ENCODE peak calls at places on chromosomes 1 and 21, in seven cellular contexts. One of them, this sample, is unnamed.

GRCh38 chr1:14487671-14488070 is 110.8 kb upstream of the KAZN start:
- DNase-seq in trophoblast cell: peak
- DNase-seq in mesenchymal stem cell: no peak
- DNase-seq in H9: no peak
- DNase-seq in H1: no peak
- DNase-seq in neuronal stem cell: no peak
- DNase-seq in mesendoderm: no peak
- DNase-seq in this sample: no peak

GRCh38 chr1:24986372-24986979 is 56.4 kb upstream of the RUNX3 start:
- DNase-seq in mesenchymal stem cell: no peak
- DNase-seq in H1: no peak
- DNase-seq in H9: no peak
- DNase-seq in mesendoderm: no peak
- DNase-seq in trophoblast cell: no peak
- DNase-seq in neuronal stem cell: peak
- DNase-seq in this sample: no peak

GRCh38 chr1:162319510-162320160 is 57.0 kb downstream of the SPATA46 start:
- DNase-seq in trophoblast cell: no peak
- DNase-seq in H1: no peak
- DNase-seq in H9: no peak
- DNase-seq in mesendoderm: no peak
- DNase-seq in mesenchymal stem cell: no peak
- DNase-seq in neuronal stem cell: no peak
- DNase-seq in this sample: peak

GRCh38 chr21:26389971-26390641 is 183.0 kb downstream of the CYYR1 start:
- DNase-seq in mesenchymal stem cell: peak
- DNase-seq in mesendoderm: peak
- DNase-seq in H9: no peak
- DNase-seq in trophoblast cell: peak
- DNase-seq in neuronal stem cell: no peak
- DNase-seq in H1: no peak
- DNase-seq in this sample: peak

GRCh38 chr1:32361308-32361673 is 994 bp downstream of the FAM229A start:
- DNase-seq in trophoblast cell: no peak
- DNase-seq in H9: peak
- DNase-seq in mesenchymal stem cell: no peak
- DNase-seq in H1: no peak
- DNase-seq in neuronal stem cell: no peak
- DNase-seq in mesendoderm: peak
- DNase-seq in this sample: no peak

GRCh38 chr1:161993576-161993975 is 30.1 kb downstream of the OLFML2B start:
- DNase-seq in H9: no peak
- DNase-seq in mesenchymal stem cell: no peak
- DNase-seq in trophoblast cell: no peak
- DNase-seq in H1: no peak
- DNase-seq in mesendoderm: no peak
- DNase-seq in neuronal stem cell: no peak
- DNase-seq in this sample: no peak

GRCh38 chr21:42003051-42003461 is 7.1 kb downstream of the ZBTB21 start:
- DNase-seq in neuronal stem cell: no peak
- DNase-seq in trophoblast cell: peak
- DNase-seq in mesendoderm: no peak
- DNase-seq in mesenchymal stem cell: peak
- DNase-seq in H9: no peak
- DNase-seq in H1: no peak
- DNase-seq in this sample: peak

GRCh38 chr1:6098303-6099215 is 52.9 kb downstream of the KCNAB2 start:
- DNase-seq in H1: no peak
- DNase-seq in H9: no peak
- DNase-seq in mesenchymal stem cell: no peak
- DNase-seq in neuronal stem cell: no peak
- DNase-seq in trophoblast cell: no peak
- DNase-seq in mesendoderm: no peak
- DNase-seq in this sample: no peak

GRCh38 chr1:208475951-208476824 is 232.0 kb upstream of the PLXNA2 start:
- DNase-seq in mesenchymal stem cell: peak
- DNase-seq in trophoblast cell: no peak
- DNase-seq in H9: peak
- DNase-seq in neuronal stem cell: peak
- DNase-seq in H1: peak
- DNase-seq in mesendoderm: peak
- DNase-seq in this sample: no peak

GRCh38 chr1:147598631-147599361 is 57.5 kb downstream of the BCL9 start:
- DNase-seq in trophoblast cell: no peak
- DNase-seq in neuronal stem cell: peak
- DNase-seq in mesendoderm: no peak
- DNase-seq in mesenchymal stem cell: peak
- DNase-seq in H1: peak
- DNase-seq in H9: no peak
- DNase-seq in this sample: peak

GRCh38 chr1:168300626-168301025 is 19.9 kb downstream of the TBX19 start:
- DNase-seq in trophoblast cell: no peak
- DNase-seq in mesendoderm: peak
- DNase-seq in H1: no peak
- DNase-seq in neuronal stem cell: no peak
- DNase-seq in H9: no peak
- DNase-seq in mesenchymal stem cell: no peak
- DNase-seq in this sample: no peak

GRCh38 chr1:226349801-226350503 is 41.0 kb upstream of the LIN9 start:
- DNase-seq in H1: no peak
- DNase-seq in trophoblast cell: peak
- DNase-seq in mesenchymal stem cell: no peak
- DNase-seq in mesendoderm: no peak
- DNase-seq in neuronal stem cell: no peak
- DNase-seq in H9: no peak
- DNase-seq in this sample: no peak

GRCh38 chr1:11648732-11649158 is 5.5 kb downstream of the FBXO2 start:
- DNase-seq in mesenchymal stem cell: no peak
- DNase-seq in trophoblast cell: no peak
- DNase-seq in mesendoderm: peak
- DNase-seq in H9: peak
- DNase-seq in neuronal stem cell: no peak
- DNase-seq in H1: peak
- DNase-seq in this sample: no peak

GRCh38 chr1:33943978-33944377 is 80.1 kb downstream of the HMGB4 start:
- DNase-seq in H1: no peak
- DNase-seq in H9: no peak
- DNase-seq in trophoblast cell: no peak
- DNase-seq in mesendoderm: no peak
- DNase-seq in neuronal stem cell: no peak
- DNase-seq in mesenchymal stem cell: peak
- DNase-seq in this sample: peak

GRCh38 chr1:178031856-178032320 is 62.0 kb upstream of the RASAL2 start:
- DNase-seq in mesenchymal stem cell: peak
- DNase-seq in neuronal stem cell: peak
- DNase-seq in mesendoderm: peak
- DNase-seq in H1: peak
- DNase-seq in H9: peak
- DNase-seq in trophoblast cell: peak
- DNase-seq in this sample: peak

GRCh38 chr1:70714149-70714548 is 303.1 kb downstream of the CTH start:
- DNase-seq in H1: no peak
- DNase-seq in H9: peak
- DNase-seq in trophoblast cell: no peak
- DNase-seq in neuronal stem cell: no peak
- DNase-seq in mesendoderm: peak
- DNase-seq in mesenchymal stem cell: no peak
- DNase-seq in this sample: no peak

GRCh38 chr1:18927654-18928272 is 25.4 kb upstream of the ALDH4A1 start:
- DNase-seq in mesendoderm: no peak
- DNase-seq in H9: no peak
- DNase-seq in neuronal stem cell: no peak
- DNase-seq in mesenchymal stem cell: no peak
- DNase-seq in H1: no peak
- DNase-seq in trophoblast cell: no peak
- DNase-seq in this sample: peak

GRCh38 chr1:154788241-154788870 is 81.7 kb downstream of the KCNN3 start:
- DNase-seq in H9: no peak
- DNase-seq in mesenchymal stem cell: no peak
- DNase-seq in mesendoderm: no peak
- DNase-seq in H1: no peak
- DNase-seq in neuronal stem cell: no peak
- DNase-seq in trophoblast cell: no peak
- DNase-seq in this sample: no peak

GRCh38 chr1:198776602-198777029 is 137.8 kb downstream of the PTPRC start:
- DNase-seq in mesendoderm: peak
- DNase-seq in neuronal stem cell: no peak
- DNase-seq in trophoblast cell: peak
- DNase-seq in H1: no peak
- DNase-seq in mesenchymal stem cell: peak
- DNase-seq in H9: no peak
- DNase-seq in this sample: peak

GRCh38 chr21:37783016-37783415 is 133.2 kb downstream of the KCNJ6 start:
- DNase-seq in mesendoderm: no peak
- DNase-seq in H1: no peak
- DNase-seq in trophoblast cell: no peak
- DNase-seq in H9: no peak
- DNase-seq in mesenchymal stem cell: no peak
- DNase-seq in neuronal stem cell: no peak
- DNase-seq in this sample: peak

GRCh38 chr1:151144474-151145157 is 1.8 kb downstream of the SEMA6C start:
- DNase-seq in neuronal stem cell: no peak
- DNase-seq in mesendoderm: peak
- DNase-seq in H9: no peak
- DNase-seq in mesenchymal stem cell: no peak
- DNase-seq in H1: no peak
- DNase-seq in trophoblast cell: no peak
- DNase-seq in this sample: no peak

GRCh38 chr1:217332426-217333065 is 298.3 kb downstream of the GPATCH2 start:
- DNase-seq in mesenchymal stem cell: peak
- DNase-seq in H9: no peak
- DNase-seq in neuronal stem cell: no peak
- DNase-seq in trophoblast cell: no peak
- DNase-seq in H1: no peak
- DNase-seq in mesendoderm: peak
- DNase-seq in this sample: no peak

GRCh38 chr1:183139281-183139942 is 46.7 kb upstream of the LAMC2 start:
- DNase-seq in trophoblast cell: no peak
- DNase-seq in H9: no peak
- DNase-seq in neuronal stem cell: no peak
- DNase-seq in mesendoderm: no peak
- DNase-seq in H1: no peak
- DNase-seq in mesenchymal stem cell: peak
- DNase-seq in this sample: peak

GRCh38 chr1:219666242-219666641 is 53.3 kb upstream of the ZC3H11B start:
- DNase-seq in H9: no peak
- DNase-seq in mesendoderm: no peak
- DNase-seq in trophoblast cell: no peak
- DNase-seq in H1: no peak
- DNase-seq in mesenchymal stem cell: no peak
- DNase-seq in neuronal stem cell: no peak
- DNase-seq in this sample: peak

GRCh38 chr1:204369006-204369726 is 9.4 kb upstream of the PLEKHA6 start:
- DNase-seq in H1: no peak
- DNase-seq in neuronal stem cell: no peak
- DNase-seq in mesenchymal stem cell: no peak
- DNase-seq in H9: no peak
- DNase-seq in trophoblast cell: no peak
- DNase-seq in mesendoderm: no peak
- DNase-seq in this sample: no peak

GRCh38 chr1:59994302-59995198 is 68.0 kb upstream of the CYP2J2 start:
- DNase-seq in mesendoderm: no peak
- DNase-seq in trophoblast cell: peak
- DNase-seq in mesenchymal stem cell: peak
- DNase-seq in H9: no peak
- DNase-seq in neuronal stem cell: no peak
- DNase-seq in H1: no peak
- DNase-seq in this sample: no peak

GRCh38 chr1:59986736-59987310 is 60.2 kb upstream of the CYP2J2 start:
- DNase-seq in mesendoderm: no peak
- DNase-seq in H9: no peak
- DNase-seq in trophoblast cell: no peak
- DNase-seq in mesenchymal stem cell: no peak
- DNase-seq in H1: no peak
- DNase-seq in neuronal stem cell: no peak
- DNase-seq in this sample: no peak

GRCh38 chr1:59985901-59986735 is 59.5 kb upstream of the CYP2J2 start:
- DNase-seq in neuronal stem cell: no peak
- DNase-seq in H1: no peak
- DNase-seq in mesenchymal stem cell: no peak
- DNase-seq in H9: no peak
- DNase-seq in mesendoderm: peak
- DNase-seq in trophoblast cell: no peak
- DNase-seq in this sample: no peak

GRCh38 chr1:59992040-59992820 is 65.7 kb upstream of the CYP2J2 start:
- DNase-seq in trophoblast cell: peak
- DNase-seq in mesendoderm: no peak
- DNase-seq in H1: no peak
- DNase-seq in H9: no peak
- DNase-seq in mesenchymal stem cell: no peak
- DNase-seq in neuronal stem cell: no peak
- DNase-seq in this sample: no peak

GRCh38 chr1:59990470-59990869 is 63.9 kb upstream of the CYP2J2 start:
- DNase-seq in mesendoderm: no peak
- DNase-seq in H1: no peak
- DNase-seq in H9: no peak
- DNase-seq in trophoblast cell: peak
- DNase-seq in mesenchymal stem cell: no peak
- DNase-seq in neuronal stem cell: no peak
- DNase-seq in this sample: no peak
- H3K4ac ChIP-seq in mesendoderm: no peak
- H3K4ac ChIP-seq in H1: no peak
- H3K4ac ChIP-seq in H9: no peak
- H3K4ac ChIP-seq in trophoblast cell: no peak
- H3K4ac ChIP-seq in mesenchymal stem cell: no peak
- H3K4ac ChIP-seq in neuronal stem cell: no peak
- H3K4ac ChIP-seq in this sample: no peak

GRCh38 chr1:40266786-40267535 is 8.9 kb downstream of the ZMPSTE24 start:
- DNase-seq in mesenchymal stem cell: no peak
- DNase-seq in neuronal stem cell: no peak
- DNase-seq in H1: no peak
- DNase-seq in H9: no peak
- DNase-seq in trophoblast cell: no peak
- DNase-seq in mesendoderm: no peak
- DNase-seq in this sample: no peak
- H3K4ac ChIP-seq in mesenchymal stem cell: no peak
- H3K4ac ChIP-seq in neuronal stem cell: no peak
- H3K4ac ChIP-seq in H1: no peak
- H3K4ac ChIP-seq in H9: no peak
- H3K4ac ChIP-seq in trophoblast cell: no peak
- H3K4ac ChIP-seq in mesendoderm: no peak
- H3K4ac ChIP-seq in this sample: peak

DNA sequence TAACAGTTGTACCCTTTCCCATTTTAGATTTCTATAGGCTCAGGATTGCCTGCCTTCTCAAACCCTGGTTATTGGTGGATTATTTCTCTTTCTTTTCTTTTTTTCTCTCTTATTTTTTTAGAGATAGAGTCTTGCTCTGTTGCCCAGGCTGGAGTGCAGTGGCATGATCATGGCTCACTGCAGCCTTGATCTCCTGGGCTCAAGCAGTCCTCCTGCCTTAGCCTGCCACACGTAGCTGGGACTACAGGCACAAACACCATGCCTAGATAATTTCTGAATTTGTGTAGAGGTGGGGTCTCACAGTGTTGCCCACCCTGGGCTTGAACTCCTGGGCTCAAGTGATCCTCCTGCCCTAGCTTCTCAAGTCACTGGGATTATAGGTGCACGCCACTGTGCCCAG is 58.8 kb downstream of the UCK2 start:
- DNase-seq in H1: no peak
- DNase-seq in mesenchymal stem cell: no peak
- DNase-seq in neuronal stem cell: no peak
- DNase-seq in mesendoderm: no peak
- DNase-seq in H9: no peak
- DNase-seq in trophoblast cell: no peak
- DNase-seq in this sample: no peak
- H3K4ac ChIP-seq in H1: no peak
- H3K4ac ChIP-seq in mesenchymal stem cell: no peak
- H3K4ac ChIP-seq in neuronal stem cell: no peak
- H3K4ac ChIP-seq in mesendoderm: no peak
- H3K4ac ChIP-seq in H9: no peak
- H3K4ac ChIP-seq in trophoblast cell: peak
- H3K4ac ChIP-seq in this sample: no peak

GRCh38 chr1:101236546-101237228 is at the start of gene S1PR1:
- DNase-seq in H9: peak
- DNase-seq in mesendoderm: peak
- DNase-seq in neuronal stem cell: peak
- DNase-seq in trophoblast cell: no peak
- DNase-seq in mesenchymal stem cell: peak
- DNase-seq in H1: peak
- DNase-seq in this sample: peak
- H3K4ac ChIP-seq in H9: no peak
- H3K4ac ChIP-seq in mesendoderm: no peak
- H3K4ac ChIP-seq in neuronal stem cell: no peak
- H3K4ac ChIP-seq in trophoblast cell: no peak
- H3K4ac ChIP-seq in mesenchymal stem cell: no peak
- H3K4ac ChIP-seq in H1: peak
- H3K4ac ChIP-seq in this sample: peak